ENCODE peak calls at places on chromosomes 6 and 20, in eight cellular contexts. S is Peyer's patch, F is foreskin fibroblast, T is Caco-2, C is uterus, D is bronchial epithelial cell, P is HCT116, H is IMR-90. U is an unnamed sample.

GRCh38 chr6:44053760-44054556 is 73.3 kb downstream of the MRPL14 start:
- DNase-seq in S (no peak), F (peak), T (no peak), C (no peak), D (peak), P (no peak), H (peak), U (no peak)

GRCh38 chr6:111978826-111979225 is 75.1 kb upstream of the CCN6 start:
- DNase-seq in S (no peak), F (peak), T (no peak), C (no peak), D (peak), P (no peak), H (no peak), U (no peak)

GRCh38 chr6:125486881-125487280 is 185.1 kb upstream of the HDDC2 start:
- DNase-seq in S (no peak), F (peak), T (no peak), C (no peak), D (no peak), P (no peak), H (no peak), U (no peak)

GRCh38 chr20:10990625-10991382 is 317.0 kb upstream of the JAG1 start:
- DNase-seq in S (no peak), F (no peak), T (no peak), C (no peak), D (no peak), P (no peak), H (no peak), U (no peak)

GRCh38 chr6:143158113-143158581 is 97.5 kb downstream of the AIG1 start:
- DNase-seq in S (no peak), F (peak), T (no peak), C (no peak), D (peak), P (no peak), H (peak), U (no peak)

GRCh38 chr6:169190970-169191369 is 62.7 kb downstream of the THBS2 start:
- DNase-seq in S (no peak), F (no peak), T (no peak), C (no peak), D (no peak), P (no peak), H (no peak), U (no peak)

GRCh38 chr6:90645634-90646033 is 58.8 kb upstream of the MAP3K7 start:
- DNase-seq in S (no peak), F (no peak), T (no peak), C (no peak), D (peak), P (no peak), H (no peak), U (no peak)

GRCh38 chr6:154758125-154758524 is 24.9 kb downstream of the SCAF8 start:
- DNase-seq in S (no peak), F (no peak), T (no peak), C (no peak), D (peak), P (no peak), H (no peak), U (no peak)

GRCh38 chr6:168884646-168885086 is 369.0 kb downstream of the THBS2 start:
- DNase-seq in S (peak), F (peak), T (peak), C (peak), D (peak), P (peak), H (peak), U (no peak)

GRCh38 chr6:168130168-168130651 is 51.2 kb upstream of the FRMD1 start:
- DNase-seq in S (peak), F (no peak), T (no peak), C (peak), D (no peak), P (no peak), H (no peak), U (no peak)

GRCh38 chr6:19736066-19736465 is 101.1 kb upstream of the ID4 start:
- DNase-seq in S (no peak), F (no peak), T (no peak), C (no peak), D (no peak), P (no peak), H (no peak), U (no peak)

GRCh38 chr6:17705428-17705777 is 1.3 kb downstream of the NUP153 start:
- DNase-seq in S (no peak), F (peak), T (no peak), C (peak), D (peak), P (peak), H (peak), U (no peak)

GRCh38 chr6:150685860-150686259 is 86.2 kb downstream of the PLEKHG1 start:
- DNase-seq in S (peak), F (peak), T (peak), C (peak), D (peak), P (peak), H (peak), U (no peak)

GRCh38 chr6:131789219-131789618 is 18.6 kb upstream of the ENPP1 start:
- DNase-seq in S (no peak), F (peak), T (no peak), C (no peak), D (no peak), P (no peak), H (peak), U (no peak)

GRCh38 chr6:47026679-47027078 is 15.5 kb downstream of the ADGRF1 start:
- DNase-seq in S (no peak), F (no peak), T (no peak), C (no peak), D (no peak), P (no peak), H (no peak), U (no peak)

GRCh38 chr20:46939031-46939430 is 44.4 kb downstream of the EYA2 start:
- DNase-seq in S (no peak), F (no peak), T (peak), C (no peak), D (peak), P (peak), H (no peak), U (no peak)

GRCh38 chr6:30847421-30847970 is 36.8 kb upstream of the DDR1 start:
- DNase-seq in S (no peak), F (no peak), T (no peak), C (no peak), D (no peak), P (no peak), H (no peak), U (no peak)

GRCh38 chr6:12595161-12595792 is 121.3 kb upstream of the PHACTR1 start:
- DNase-seq in S (peak), F (peak), T (no peak), C (no peak), D (peak), P (no peak), H (peak), U (no peak)

GRCh38 chr6:52840763-52841585 is at the start of gene GSTA5:
- DNase-seq in S (no peak), F (no peak), T (no peak), C (no peak), D (no peak), P (no peak), H (no peak), U (no peak)

GRCh38 chr20:8095648-8096572 is 36.2 kb upstream of the PLCB1 start:
- DNase-seq in S (no peak), F (peak), T (no peak), C (no peak), D (peak), P (no peak), H (peak), U (no peak)

GRCh38 chr6:85015396-85015990 is 251.1 kb upstream of the TBX18 start:
- DNase-seq in S (no peak), F (peak), T (peak), C (no peak), D (peak), P (peak), H (peak), U (peak)

GRCh38 chr6:157104803-157105202 is 218.5 kb downstream of the TMEM242 start:
- DNase-seq in S (no peak), F (no peak), T (no peak), C (no peak), D (no peak), P (no peak), H (no peak), U (no peak)

GRCh38 chr6:117008618-117009017 is 131.6 kb downstream of the RFX6 start:
- DNase-seq in S (no peak), F (no peak), T (no peak), C (no peak), D (no peak), P (no peak), H (no peak), U (no peak)

GRCh38 chr20:51597389-51598231 is 55.1 kb upstream of the NFATC2 start:
- DNase-seq in S (no peak), F (no peak), T (no peak), C (no peak), D (no peak), P (no peak), H (no peak), U (no peak)
- H3K4me3 ChIP-seq in S (no peak), F (no peak), T (no peak), C (no peak), D (no peak), P (no peak), H (no peak), U (no peak)

GRCh38 chr6:28393912-28394662 is 5.5 kb downstream of the ZSCAN12 start:
- DNase-seq in S (no peak), F (peak), T (no peak), C (no peak), D (no peak), P (no peak), H (peak), U (no peak)
- TF ChIP-seq CTCF in S (no peak), F (peak), T (peak), C (no peak), D (peak), P (peak), H (peak), U (no peak)

DNA sequence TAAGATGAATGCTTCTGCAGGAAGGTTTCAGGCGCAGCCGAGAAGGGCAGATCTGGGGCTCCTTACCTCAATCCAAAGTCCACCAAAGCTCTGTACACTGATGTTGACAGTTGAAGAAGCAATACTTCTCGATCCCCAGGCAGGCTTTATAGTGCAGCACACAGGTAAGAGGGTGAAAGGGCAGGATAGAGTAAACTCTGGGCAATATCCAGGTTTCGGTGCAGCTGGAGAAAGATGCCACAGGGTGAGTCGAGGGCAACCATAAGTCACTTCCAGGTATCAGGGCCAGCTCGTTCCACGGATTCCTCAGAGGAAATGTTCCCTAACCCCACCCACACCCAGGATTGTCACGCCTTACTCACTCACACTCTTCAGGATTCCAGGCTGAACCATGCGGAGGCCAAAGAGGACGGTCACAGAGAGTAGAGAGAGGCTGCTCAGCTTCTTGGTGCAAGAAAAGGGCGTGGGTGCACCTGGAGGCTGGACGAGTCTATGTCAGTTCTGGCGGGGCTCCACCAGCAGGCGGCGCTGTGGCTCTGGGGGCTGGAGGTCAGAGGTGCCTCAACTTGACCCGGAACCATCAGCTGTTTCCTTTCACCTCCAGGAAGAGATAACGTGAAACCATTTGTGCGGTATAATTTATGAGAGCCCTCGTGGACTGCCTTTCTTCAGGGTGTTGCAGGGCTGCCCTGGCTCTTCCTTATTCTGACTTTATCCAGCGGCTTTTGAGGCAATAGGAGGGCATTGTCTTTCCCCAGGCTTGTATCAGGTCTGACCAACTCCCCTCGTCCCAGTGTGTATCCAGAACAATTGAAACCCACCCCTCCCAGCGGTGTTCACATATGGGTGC is 14.4 kb upstream of the WFDC12 start:
- DNase-seq in S (peak), F (peak), T (peak), C (no peak), D (peak), P (peak), H (no peak), U (peak)
- H3K4me3 ChIP-seq in S (no peak), F (no peak), T (no peak), C (no peak), D (no peak), P (no peak), H (no peak), U (no peak)

DNA sequence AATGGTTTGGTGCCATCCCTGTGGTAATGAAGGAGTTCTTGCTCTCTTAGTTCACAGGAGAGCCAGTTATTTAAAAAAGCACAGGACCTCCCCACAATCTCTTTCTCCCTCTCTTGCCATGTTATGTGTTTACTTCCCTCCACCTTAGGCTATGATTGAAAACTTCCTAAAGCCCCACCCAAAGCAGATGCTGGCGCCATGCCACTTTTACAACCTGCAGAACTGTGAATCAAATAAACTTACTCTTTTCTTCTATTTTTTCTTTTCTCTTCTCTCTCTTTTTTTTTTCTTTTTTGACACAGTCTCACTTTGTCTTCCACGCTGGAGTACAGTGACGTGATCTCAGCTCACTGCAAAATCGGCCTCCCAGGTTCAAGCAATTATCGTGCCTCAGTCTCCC is 508.4 kb upstream of the EPHA7 start:
- DNase-seq in S (no peak), F (no peak), T (no peak), C (no peak), D (no peak), P (no peak), H (no peak), U (peak)
- TF ChIP-seq CTCF in S (no peak), F (no peak), T (no peak), C (no peak), D (no peak), P (no peak), H (no peak), U (no peak)

U was measured in mucosa of descending colon.